ENCODE peak calls at places on chromosomes 4 and X, in five cellular contexts. H is tibial artery, W is MM.1S, M is SK-N-SH, C is fibroblast of lung. T is an unnamed sample.

GRCh38 chr4:102531441-102531840 is 30.3 kb downstream of the NFKB1 start:
- DNase-seq in H (no peak), W (no peak), M (no peak), C (no peak), T (no peak)

GRCh38 chrX:10579753-10580060 is 40.7 kb downstream of the MID1 start:
- DNase-seq in H (no peak), W (no peak), M (no peak), C (peak; percentile 39), T (no peak)

GRCh38 chr4:123505457-123506310 is 109.1 kb downstream of the SPRY1 start:
- DNase-seq in H (peak; percentile 43), W (no peak), M (peak; percentile 41), C (peak; percentile 66), T (peak; percentile 25)

GRCh38 chr4:14749910-14750309 is 252.4 kb upstream of the CPEB2 start:
- DNase-seq in H (peak; percentile 30), W (no peak), M (peak; percentile 8), C (peak; percentile 45), T (peak; percentile 41)

GRCh38 chr4:122746485-122746965 is 14.0 kb downstream of the BBS12 start:
- DNase-seq in H (no peak), W (peak; percentile 57), M (no peak), C (no peak), T (no peak)

GRCh38 chr4:44760142-44760898 is 34.0 kb upstream of the GNPDA2 start:
- DNase-seq in H (no peak), W (peak; percentile 59), M (peak; percentile 15), C (peak; percentile 57), T (peak; percentile 13)

GRCh38 chr4:137558951-137559350 is 26.7 kb upstream of the PCDH18 start:
- DNase-seq in H (no peak), W (no peak), M (no peak), C (peak; percentile 56), T (no peak)

GRCh38 chr4:169348541-169348940 is 77.8 kb upstream of the SH3RF1 start:
- DNase-seq in H (no peak), W (no peak), M (no peak), C (no peak), T (no peak)

GRCh38 chr4:150078041-150078995 is at the start of gene DCLK2:
- DNase-seq in H (peak; percentile 65), W (peak; percentile 47), M (peak; percentile 95), C (peak; percentile 84), T (peak; percentile 46)

GRCh38 chr4:84503495-84504437 is 4.7 kb upstream of the NKX6-1 start:
- DNase-seq in H (no peak), W (peak; percentile 74), M (peak; percentile 65), C (peak; percentile 77), T (peak; percentile 75)

GRCh38 chrX:78710146-78710545 is 37.4 kb upstream of the LPAR4 start:
- DNase-seq in H (no peak), W (peak; percentile 37), M (no peak), C (peak; percentile 31), T (no peak)

GRCh38 chrX:103918050-103918449 is 44.4 kb upstream of the TMSB15B start:
- DNase-seq in H (peak; percentile 33), W (peak; percentile 67), M (peak; percentile 70), C (peak; percentile 59), T (peak; percentile 52)

GRCh38 chr4:99100876-99101275 is 12.3 kb upstream of the ADH5 start:
- DNase-seq in H (no peak), W (no peak), M (no peak), C (no peak), T (no peak)

GRCh38 chrX:140664939-140665338 is 44.6 kb upstream of the LINC00632 start:
- DNase-seq in H (no peak), W (peak; percentile 31), M (peak; percentile 7), C (peak; percentile 37), T (peak; percentile 4)

GRCh38 chr4:168524006-168524405 is 27.2 kb downstream of the PALLD start:
- DNase-seq in H (no peak), W (no peak), M (no peak), C (peak; percentile 92), T (peak; percentile 16)

GRCh38 chr4:43251760-43252317 is 359.3 kb downstream of the GRXCR1 start:
- DNase-seq in H (no peak), W (no peak), M (no peak), C (peak; percentile 33), T (no peak)

GRCh38 chr4:76779740-76780459 is 118.0 kb downstream of the SOWAHB start:
- DNase-seq in H (no peak), W (no peak), M (no peak), C (peak; percentile 66), T (no peak)

GRCh38 chr4:4182835-4183568 is 43.7 kb downstream of the OTOP1 start:
- DNase-seq in H (no peak), W (peak; percentile 48), M (peak; percentile 21), C (peak; percentile 19), T (peak; percentile 9)

GRCh38 chr4:48017108-48017527 is 546 bp downstream of the NIPAL1 start:
- DNase-seq in H (no peak), W (no peak), M (peak; percentile 68), C (peak; percentile 17), T (peak; percentile 80)

GRCh38 chrX:69036674-69037573 is 128.3 kb downstream of the PJA1 start:
- DNase-seq in H (no peak), W (no peak), M (no peak), C (no peak), T (no peak)

GRCh38 chrX:153778151-153778551 is 2.7 kb upstream of the SRPK3 start:
- DNase-seq in H (no peak), W (no peak), M (no peak), C (no peak), T (no peak)

GRCh38 chr4:165682621-165683020 is 190.4 kb upstream of the TLL1 start:
- DNase-seq in H (no peak), W (no peak), M (no peak), C (no peak), T (no peak)

GRCh38 chr4:30901781-30902479 is 181.8 kb downstream of the PCDH7 start:
- DNase-seq in H (no peak), W (no peak), M (no peak), C (no peak), T (no peak)

GRCh38 chr4:95528388-95528787 is 20.4 kb downstream of the UNC5C start:
- DNase-seq in H (no peak), W (no peak), M (no peak), C (no peak), T (no peak)

GRCh38 chrX:133838761-133839676 is 146.4 kb downstream of the GPC3 start:
- DNase-seq in H (no peak), W (peak; percentile 30), M (peak; percentile 50), C (peak; percentile 44), T (peak; percentile 13)

GRCh38 chr4:119804404-119804803 is 175.8 kb upstream of the PDE5A start:
- DNase-seq in H (no peak), W (no peak), M (no peak), C (no peak), T (no peak)

GRCh38 chr4:183241322-183241640 is 78.8 kb downstream of the CLDN22 start:
- DNase-seq in H (no peak), W (no peak), M (no peak), C (peak; percentile 72), T (peak; percentile 72)

GRCh38 chr4:110467400-110467799 is 8.6 kb upstream of the ENPEP start:
- DNase-seq in H (no peak), W (peak; percentile 28), M (no peak), C (no peak), T (no peak)

GRCh38 chr4:149113804-149114430 is 671.7 kb upstream of the NR3C2 start:
- DNase-seq in H (no peak), W (no peak), M (no peak), C (peak; percentile 72), T (peak; percentile 10)

GRCh38 chr4:81635747-81636146 is 164.0 kb upstream of the RASGEF1B start:
- DNase-seq in H (peak; percentile 76), W (peak; percentile 82), M (no peak), C (no peak), T (no peak)

GRCh38 chrX:31136144-31136572 is 64.3 kb upstream of the FTHL17 start:
- DNase-seq in H (no peak), W (peak; percentile 74), M (no peak), C (no peak), T (no peak)

GRCh38 chrX:107454302-107454701 is 4.8 kb downstream of the FRMPD3 start:
- DNase-seq in H (no peak), W (no peak), M (no peak), C (no peak), T (peak; percentile 60)

GRCh38 chr4:36351082-36351666 is 69.8 kb downstream of the DTHD1 start:
- DNase-seq in H (peak; percentile 60), W (peak; percentile 75), M (peak; percentile 18), C (peak; percentile 40), T (peak; percentile 44)
- TF ChIP-seq CTCF in H (peak; percentile 36), W (peak; percentile 70), M (peak; percentile 80), C (peak; percentile 67), T (peak; percentile 69)

GRCh38 chrX:66632473-66632872 is 6.4 kb downstream of the EDA2R start:
- DNase-seq in H (no peak), W (no peak), M (no peak), C (no peak), T (no peak)
- H3K27ac ChIP-seq in H (no peak overlapping the region), W (no peak overlapping the region), M (no peak overlapping the region), C (peak overlapping the region; percentile 14), T (no peak overlapping the region)

GRCh38 chr4:140641789-140642439 is 73.2 kb upstream of the UCP1 start:
- DNase-seq in H (no peak), W (peak; percentile 13), M (peak; percentile 67), C (peak; percentile 35), T (no peak)
- TF ChIP-seq CTCF in H (no peak), W (no peak), M (no peak), C (peak; percentile 17), T (no peak)

GRCh38 chrX:15739886-15740285 is 1.8 kb downstream of the CA5B start:
- DNase-seq in H (no peak), W (no peak), M (no peak), C (peak; percentile 47), T (peak; percentile 1)
- H3K27ac ChIP-seq in H (no peak overlapping the region), W (no peak overlapping the region), M (no peak overlapping the region), C (no peak overlapping the region), T (no peak overlapping the region)

GRCh38 chr4:177367336-177367735 is 57.7 kb downstream of the NEIL3 start:
- DNase-seq in H (no peak), W (no peak), M (no peak), C (no peak), T (peak; percentile 23)
- TF ChIP-seq CTCF in H (no peak), W (no peak), M (no peak), C (peak; percentile 18), T (no peak)

GRCh38 chr4:89300490-89300889 is 7.1 kb downstream of the GPRIN3 start:
- DNase-seq in H (no peak), W (peak; percentile 52), M (no peak), C (no peak), T (no peak)

GRCh38 chr4:89300060-89300459 is 7.5 kb downstream of the GPRIN3 start:
- DNase-seq in H (no peak), W (peak; percentile 50), M (no peak), C (no peak), T (no peak)

GRCh38 chr4:89303177-89303576 is 4.4 kb downstream of the GPRIN3 start:
- DNase-seq in H (peak; percentile 30), W (peak; percentile 94), M (no peak), C (no peak), T (no peak)

GRCh38 chr4:89301003-89301402 is 6.6 kb downstream of the GPRIN3 start:
- DNase-seq in H (no peak), W (peak; percentile 32), M (no peak), C (no peak), T (no peak)

GRCh38 chr4:89301902-89302301 is 5.7 kb downstream of the GPRIN3 start:
- DNase-seq in H (no peak), W (peak; percentile 50), M (no peak), C (no peak), T (no peak)
- H3K27ac ChIP-seq in H (no peak overlapping the region), W (peak overlapping the region; percentile 100), M (no peak overlapping the region), C (no peak overlapping the region), T (no peak overlapping the region)

T was measured in RWPE1.